ENCODE peak calls at places on chromosomes 4 and X, in eight cellular contexts. V is PC-3; S is body of pancreas; B is lower lobe of right lung; K is CD8-positive, alpha-beta memory T cell; A is lung; O is heart left ventricle; G is SJSA1. Q is an unnamed sample.
A peak's percentile ranks its signal among the peaks of the same experiment; 100 is the strongest.

GRCh38 chrX:9141496-9141895 is 107.6 kb upstream of the FAM9B start:
- DNase-seq in V (no peak), S (no peak), B (no peak), K (no peak), A (no peak), O (no peak), G (peak; percentile 39), Q (no peak)

GRCh38 chrX:68498044-68498507 is 775 bp upstream of the YIPF6 start:
- DNase-seq in V (peak; percentile 7), S (no peak), B (no peak), K (no peak), A (no peak), O (no peak), G (no peak), Q (peak; percentile 29)

GRCh38 chr4:121072080-121072835 is at the start of gene NDNF:
- DNase-seq in V (no peak), S (peak; percentile 47), B (peak; percentile 80), K (peak; percentile 34), A (peak; percentile 75), O (peak; percentile 48), G (peak; percentile 41), Q (no peak)

GRCh38 chr4:8330821-8331566 is 61.4 kb downstream of the HTRA3 start:
- DNase-seq in V (no peak), S (no peak), B (peak; percentile 55), K (no peak), A (no peak), O (peak; percentile 51), G (peak; percentile 9), Q (no peak)

GRCh38 chr4:185312699-185313098 is 83.0 kb downstream of the LRP2BP start:
- DNase-seq in V (no peak), S (no peak), B (no peak), K (no peak), A (no peak), O (no peak), G (no peak), Q (no peak)

GRCh38 chr4:86451560-86452322 is 91.9 kb upstream of the MAPK10 start:
- DNase-seq in V (peak; percentile 61), S (no peak), B (no peak), K (no peak), A (no peak), O (no peak), G (peak; percentile 56), Q (no peak)

GRCh38 chr4:73211968-73212367 is 46.6 kb downstream of the ANKRD17 start:
- DNase-seq in V (no peak), S (no peak), B (no peak), K (no peak), A (no peak), O (no peak), G (no peak), Q (no peak)

GRCh38 chr4:185283723-185284122 is 74.3 kb downstream of the SNX25 start:
- DNase-seq in V (peak; percentile 44), S (no peak), B (no peak), K (no peak), A (no peak), O (no peak), G (no peak), Q (no peak)

GRCh38 chr4:984336-985054 is 2.3 kb upstream of the IDUA start:
- DNase-seq in V (no peak), S (no peak), B (no peak), K (no peak), A (no peak), O (no peak), G (no peak), Q (no peak)
- H3K27ac ChIP-seq in V (no peak overlapping the region), S (peak overlapping the region; percentile 16), B (no peak overlapping the region), K (no peak overlapping the region), A (no peak overlapping the region), O (no peak overlapping the region), G (no peak overlapping the region), Q (peak overlapping the region; percentile 44)

GRCh38 chrX:54182194-54182863 is 725 bp downstream of the FAM120C start:
- DNase-seq in V (peak; percentile 62), S (peak; percentile 75), B (peak; percentile 82), K (peak; percentile 48), A (peak; percentile 63), O (peak; percentile 67), G (peak; percentile 44), Q (peak; percentile 58)
- H3K27ac ChIP-seq in V (peak overlapping the region; percentile 88), S (peak overlapping the region; percentile 80), B (peak overlapping the region; percentile 88), K (peak overlapping the region; percentile 79), A (peak overlapping the region; percentile 91), O (peak overlapping the region; percentile 78), G (peak overlapping the region; percentile 46), Q (peak overlapping the region; percentile 98)

DNA sequence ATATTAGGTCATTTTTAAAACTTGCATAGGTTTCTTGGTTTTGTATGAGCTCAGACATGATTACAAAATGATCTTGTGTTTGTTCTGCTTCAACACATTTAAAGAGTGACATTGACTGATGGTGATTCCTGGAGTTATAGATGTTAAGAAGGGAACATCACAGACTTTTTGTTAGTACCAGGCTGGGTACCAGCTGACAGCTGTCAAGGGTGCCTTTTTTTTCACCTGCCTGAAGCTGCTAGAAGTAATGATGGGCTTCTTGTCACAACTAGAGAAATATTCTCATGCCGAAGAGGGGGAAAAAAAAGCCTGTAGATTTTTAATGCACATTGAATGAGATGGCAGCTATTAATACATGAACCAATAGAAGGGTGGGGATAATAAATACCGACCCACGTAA is 226.6 kb upstream of the TRAM1L1 start:
- DNase-seq in V (no peak), S (no peak), B (no peak), K (no peak), A (no peak), O (no peak), G (no peak), Q (no peak)
- H3K27ac ChIP-seq in V (no peak overlapping the region), S (no peak overlapping the region), B (no peak overlapping the region), K (no peak overlapping the region), A (no peak overlapping the region), O (no peak overlapping the region), G (no peak overlapping the region), Q (no peak overlapping the region)

GRCh38 chrX:150967786-150968185 is 15.3 kb upstream of the HMGB3 start:
- DNase-seq in V (no peak), S (no peak), B (no peak), K (no peak), A (no peak), O (no peak), G (no peak), Q (no peak)
- H3K27ac ChIP-seq in V (no peak overlapping the region), S (no peak overlapping the region), B (no peak overlapping the region), K (no peak overlapping the region), A (no peak overlapping the region), O (no peak overlapping the region), G (no peak overlapping the region), Q (peak overlapping the region; percentile 17)

Q was measured in A549.